ENCODE peak calls at places on chromosomes 5 and 9, in six cellular contexts. One of them, this sample, is unnamed.

GRCh38 chr5:52771343-52772039 is 16.2 kb upstream of the ITGA1 start:
- DNase-seq in NCI-H774: no peak
- DNase-seq in heart left ventricle: no peak
- DNase-seq in EL: no peak
- DNase-seq in fibroblast of pulmonary artery: no peak
- DNase-seq in GDM1: no peak
- DNase-seq in this sample: no peak

GRCh38 chr5:102561894-102562760 is 63.3 kb upstream of the SLCO6A1 start:
- DNase-seq in NCI-H774: no peak
- DNase-seq in fibroblast of pulmonary artery: peak
- DNase-seq in heart left ventricle: no peak
- DNase-seq in EL: peak
- DNase-seq in GDM1: no peak
- DNase-seq in this sample: peak

GRCh38 chr5:142432961-142433360 is 108.1 kb upstream of the SPRY4 start:
- DNase-seq in NCI-H774: no peak
- DNase-seq in fibroblast of pulmonary artery: no peak
- DNase-seq in EL: no peak
- DNase-seq in GDM1: no peak
- DNase-seq in heart left ventricle: no peak
- DNase-seq in this sample: no peak

GRCh38 chr5:86030753-86031152 is 587.0 kb upstream of the COX7C start:
- DNase-seq in GDM1: no peak
- DNase-seq in heart left ventricle: no peak
- DNase-seq in NCI-H774: no peak
- DNase-seq in EL: no peak
- DNase-seq in fibroblast of pulmonary artery: no peak
- DNase-seq in this sample: no peak

GRCh38 chr5:9888517-9888916 is 258.4 kb upstream of the TAS2R1 start:
- DNase-seq in NCI-H774: no peak
- DNase-seq in heart left ventricle: no peak
- DNase-seq in fibroblast of pulmonary artery: peak
- DNase-seq in EL: peak
- DNase-seq in GDM1: no peak
- DNase-seq in this sample: peak

GRCh38 chr9:111975709-111976108 is 79.1 kb downstream of the UGCG start:
- DNase-seq in NCI-H774: peak
- DNase-seq in fibroblast of pulmonary artery: no peak
- DNase-seq in EL: no peak
- DNase-seq in GDM1: no peak
- DNase-seq in heart left ventricle: peak
- DNase-seq in this sample: no peak

GRCh38 chr5:11791777-11792176 is 112.5 kb downstream of the CTNND2 start:
- DNase-seq in NCI-H774: no peak
- DNase-seq in EL: no peak
- DNase-seq in heart left ventricle: no peak
- DNase-seq in fibroblast of pulmonary artery: no peak
- DNase-seq in GDM1: no peak
- DNase-seq in this sample: no peak

GRCh38 chr9:129378241-129378661 is 200.2 kb upstream of the IER5L start:
- DNase-seq in NCI-H774: no peak
- DNase-seq in EL: no peak
- DNase-seq in GDM1: no peak
- DNase-seq in heart left ventricle: no peak
- DNase-seq in fibroblast of pulmonary artery: no peak
- DNase-seq in this sample: no peak

GRCh38 chr5:174044855-174045254 is 651 bp upstream of the NSG2 start:
- DNase-seq in fibroblast of pulmonary artery: no peak
- DNase-seq in heart left ventricle: no peak
- DNase-seq in EL: no peak
- DNase-seq in NCI-H774: no peak
- DNase-seq in GDM1: no peak
- DNase-seq in this sample: no peak

GRCh38 chr5:160931283-160931682 is 79.3 kb upstream of the ATP10B start:
- DNase-seq in heart left ventricle: no peak
- DNase-seq in NCI-H774: no peak
- DNase-seq in fibroblast of pulmonary artery: no peak
- DNase-seq in EL: no peak
- DNase-seq in GDM1: no peak
- DNase-seq in this sample: no peak

GRCh38 chr9:131049829-131050715 is 41.1 kb downstream of the LAMC3 start:
- DNase-seq in fibroblast of pulmonary artery: no peak
- DNase-seq in GDM1: no peak
- DNase-seq in NCI-H774: no peak
- DNase-seq in EL: peak
- DNase-seq in heart left ventricle: no peak
- DNase-seq in this sample: no peak

GRCh38 chr9:93820667-93821306 is 134.4 kb downstream of the BARX1 start:
- DNase-seq in NCI-H774: no peak
- DNase-seq in GDM1: no peak
- DNase-seq in fibroblast of pulmonary artery: no peak
- DNase-seq in heart left ventricle: no peak
- DNase-seq in EL: no peak
- DNase-seq in this sample: no peak

GRCh38 chr5:179802950-179803562 is 3.6 kb downstream of the MGAT4B start:
- DNase-seq in NCI-H774: no peak
- DNase-seq in GDM1: no peak
- DNase-seq in fibroblast of pulmonary artery: no peak
- DNase-seq in EL: no peak
- DNase-seq in heart left ventricle: peak
- DNase-seq in this sample: no peak

GRCh38 chr5:72378636-72379289 is 58.6 kb downstream of the PTCD2 start:
- DNase-seq in fibroblast of pulmonary artery: peak
- DNase-seq in GDM1: no peak
- DNase-seq in NCI-H774: no peak
- DNase-seq in heart left ventricle: peak
- DNase-seq in EL: peak
- DNase-seq in this sample: peak

GRCh38 chr5:97488126-97488668 is 305.1 kb upstream of the RIOK2 start:
- DNase-seq in GDM1: no peak
- DNase-seq in heart left ventricle: no peak
- DNase-seq in EL: no peak
- DNase-seq in fibroblast of pulmonary artery: no peak
- DNase-seq in NCI-H774: no peak
- DNase-seq in this sample: no peak